ENCODE peak calls at places on chromosomes 7 and 10, in seven cellular contexts. N, W, C, V, R, Q and F are unnamed samples. For H3K4me1, the result is how much of the 10 kb centered on the place peaks cover.

GRCh38 chr10:24849051-24849450 is 103.4 kb downstream of the PRTFDC1 start:
- DNase-seq in N (no peak), W (no peak), C (no peak), V (no peak), R (peak), Q (peak), F (no peak)

GRCh38 chr7:13414661-13415105 is 574.8 kb downstream of the ETV1 start:
- DNase-seq in N (no peak), W (peak), C (no peak), V (no peak), R (peak), Q (no peak), F (no peak)

GRCh38 chr10:73888514-73888913 is 14.2 kb upstream of the CAMK2G start:
- DNase-seq in N (no peak), W (no peak), C (no peak), V (no peak), R (peak), Q (no peak), F (no peak)

GRCh38 chr10:91909178-91909677 is at the start of gene FGFBP3:
- DNase-seq in N (no peak), W (peak), C (peak), V (peak), R (no peak), Q (peak), F (peak)

GRCh38 chr10:77081411-77082010 is 556.1 kb downstream of the KCNMA1 start:
- DNase-seq in N (no peak), W (no peak), C (no peak), V (no peak), R (no peak), Q (no peak), F (no peak)

GRCh38 chr10:58967551-58968418 is 208.7 kb upstream of the PHYHIPL start:
- DNase-seq in N (peak), W (peak), C (no peak), V (no peak), R (no peak), Q (no peak), F (no peak)

GRCh38 chr10:23198940-23199767 is 7.0 kb downstream of the PTF1A start:
- DNase-seq in N (no peak), W (no peak), C (no peak), V (no peak), R (no peak), Q (peak), F (no peak)

GRCh38 chr7:152395115-152395514 is 40.7 kb downstream of the KMT2C start:
- DNase-seq in N (no peak), W (no peak), C (no peak), V (no peak), R (no peak), Q (no peak), F (no peak)

GRCh38 chr10:7409045-7409731 is 1.6 kb downstream of the SFMBT2 start:
- DNase-seq in N (peak), W (peak), C (peak), V (peak), R (no peak), Q (peak), F (peak)

GRCh38 chr10:8037199-8037801 is 17.2 kb upstream of the GATA3 start:
- DNase-seq in N (no peak), W (no peak), C (no peak), V (no peak), R (no peak), Q (no peak), F (no peak)

GRCh38 chr10:124647421-124648130 is 96.6 kb downstream of the FAM53B start:
- DNase-seq in N (peak), W (peak), C (no peak), V (peak), R (no peak), Q (peak), F (peak)

GRCh38 chr10:22158426-22158825 is 59.4 kb downstream of the EBLN1 start:
- DNase-seq in N (no peak), W (no peak), C (no peak), V (no peak), R (no peak), Q (no peak), F (no peak)

GRCh38 chr10:102555781-102556328 is 52.1 kb downstream of the SUFU start:
- DNase-seq in N (no peak), W (no peak), C (no peak), V (no peak), R (peak), Q (no peak), F (no peak)

GRCh38 chr7:155584763-155585531 is 38.6 kb upstream of the CNPY1 start:
- DNase-seq in N (no peak), W (no peak), C (peak), V (peak), R (no peak), Q (no peak), F (no peak)

GRCh38 chr7:26454180-26454579 is 162.5 kb downstream of the SNX10 start:
- DNase-seq in N (no peak), W (no peak), C (no peak), V (no peak), R (peak), Q (no peak), F (no peak)

DNA sequence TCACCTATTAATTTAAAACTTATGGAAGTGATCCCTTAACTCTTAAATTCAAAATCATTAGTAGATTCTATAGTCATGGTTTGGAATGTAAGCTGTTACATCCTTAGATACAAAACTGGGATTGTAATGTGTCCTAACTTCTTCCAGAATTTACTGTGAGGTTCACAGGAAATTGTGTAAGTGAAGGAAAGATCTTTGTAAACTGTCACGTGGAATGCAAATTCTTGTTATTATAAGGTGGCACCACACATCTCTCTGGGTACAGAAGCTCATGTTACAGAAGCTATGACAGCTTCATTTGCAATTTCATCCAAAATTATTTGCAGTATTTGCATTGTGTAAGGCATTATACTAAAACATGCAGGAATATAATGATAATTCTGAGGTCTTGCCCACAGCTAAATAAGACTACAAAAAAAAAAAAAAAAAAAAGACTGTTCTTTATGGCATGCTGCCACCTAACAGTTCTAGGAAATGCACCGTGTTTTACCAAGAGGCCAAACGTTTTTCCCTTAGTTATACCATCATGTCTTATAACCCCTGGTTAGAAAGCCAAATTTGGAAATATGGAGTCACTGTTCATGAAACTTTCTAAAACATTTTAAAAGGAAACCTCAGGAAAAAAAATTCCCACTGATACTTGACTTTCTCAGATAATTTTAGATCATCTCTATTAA is 17.7 kb downstream of the MINDY3 start:
- DNase-seq in N (no peak), W (no peak), C (no peak), V (no peak), R (no peak), Q (peak), F (no peak)
- H3K4me1 ChIP-seq in N (under half), W (under half), C (under half), V (under half), R (under half), Q (under half), F (under half)

GRCh38 chr7:452230-452751 is 67.4 kb downstream of the PDGFA start:
- DNase-seq in N (no peak), W (no peak), C (peak), V (no peak), R (no peak), Q (no peak), F (no peak)
- H3K4me1 ChIP-seq in N (under half), W (under half), C (under half), V (under half), R (under half), Q (under half), F (under half)

GRCh38 chr10:96238889-96239624 is 32.3 kb downstream of the BLNK start:
- DNase-seq in N (no peak), W (no peak), C (no peak), V (no peak), R (no peak), Q (no peak), F (no peak)

GRCh38 chr10:96236090-96236478 is 35.3 kb downstream of the BLNK start:
- DNase-seq in N (no peak), W (peak), C (no peak), V (no peak), R (no peak), Q (no peak), F (no peak)

GRCh38 chr10:96233959-96234358 is 37.4 kb downstream of the BLNK start:
- DNase-seq in N (no peak), W (no peak), C (no peak), V (no peak), R (no peak), Q (no peak), F (no peak)

GRCh38 chr10:96235326-96236089 is 35.9 kb downstream of the BLNK start:
- DNase-seq in N (no peak), W (no peak), C (no peak), V (no peak), R (no peak), Q (no peak), F (no peak)

GRCh38 chr10:96236876-96237275 is 34.5 kb downstream of the BLNK start:
- DNase-seq in N (no peak), W (no peak), C (no peak), V (no peak), R (no peak), Q (no peak), F (no peak)
- H3K4me1 ChIP-seq in N (under half), W (under half), C (under half), V (under half), R (under half), Q (under half), F (under half)

GRCh38 chr10:70497120-70497545 is 18.6 kb downstream of the PALD1 start:
- DNase-seq in N (no peak), W (no peak), C (no peak), V (no peak), R (no peak), Q (no peak), F (no peak)
- H3K4me1 ChIP-seq in N (half or more), W (under half), C (under half), V (under half), R (under half), Q (under half), F (under half)

DNA sequence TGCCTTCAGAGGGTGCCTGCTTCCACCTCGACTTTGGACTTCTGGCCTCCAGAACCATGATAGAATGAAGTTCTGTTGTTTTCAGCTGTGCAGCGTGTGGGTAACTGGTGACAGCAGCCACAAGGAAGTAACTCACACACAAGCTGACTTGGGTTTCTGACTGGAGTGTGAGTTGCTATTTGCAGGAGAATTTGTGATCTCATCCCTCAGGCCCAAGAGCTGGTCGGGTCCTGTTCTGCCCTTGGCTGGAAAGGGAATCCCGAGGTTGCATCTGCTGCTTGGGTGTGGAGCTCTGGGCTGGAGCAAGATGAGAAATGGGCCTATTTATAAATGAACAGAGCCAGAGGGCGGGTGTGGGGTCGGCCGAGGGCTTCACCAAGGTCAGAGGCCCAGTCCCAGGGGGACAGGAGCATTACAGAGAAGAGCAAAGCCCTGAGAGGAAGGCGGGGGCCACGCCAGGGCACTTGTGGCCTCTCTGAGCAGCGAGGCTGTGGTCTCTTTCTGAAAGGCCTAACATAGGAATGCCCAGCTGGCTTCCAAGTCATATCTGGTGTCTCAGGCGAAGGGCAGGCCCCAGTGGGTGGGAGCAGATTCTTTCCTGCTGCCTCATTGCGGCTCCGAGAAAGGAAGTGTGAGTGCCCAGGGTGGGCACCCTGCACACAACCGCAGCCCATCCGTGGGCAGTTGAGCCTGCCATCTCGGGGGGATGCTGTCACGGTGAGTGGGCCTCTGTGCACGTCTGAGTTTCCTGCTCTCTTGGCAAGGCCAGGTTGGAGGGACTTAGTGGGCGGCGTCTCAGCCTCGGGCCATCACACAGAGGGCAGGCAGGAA is 26.5 kb upstream of the C10orf71 start:
- DNase-seq in N (peak), W (peak), C (no peak), V (no peak), R (no peak), Q (no peak), F (no peak)
- H3K4me1 ChIP-seq in N (half or more), W (under half), C (under half), V (under half), R (under half), Q (under half), F (under half)

GRCh38 chr7:108420482-108420908 is 35.7 kb downstream of the NRCAM start:
- DNase-seq in N (no peak), W (no peak), C (no peak), V (no peak), R (no peak), Q (peak), F (no peak)
- H3K4me1 ChIP-seq in N (under half), W (under half), C (under half), V (under half), R (under half), Q (half or more), F (under half)

GRCh38 chr10:34580643-34581042 is 234.5 kb downstream of the PARD3 start:
- DNase-seq in N (no peak), W (no peak), C (no peak), V (no peak), R (peak), Q (peak), F (no peak)

GRCh38 chr10:34580214-34580613 is 234.9 kb downstream of the PARD3 start:
- DNase-seq in N (no peak), W (no peak), C (no peak), V (no peak), R (no peak), Q (no peak), F (no peak)

GRCh38 chr10:34578468-34578867 is 236.6 kb downstream of the PARD3 start:
- DNase-seq in N (no peak), W (no peak), C (no peak), V (no peak), R (no peak), Q (no peak), F (no peak)

GRCh38 chr10:34584164-34584563 is 230.9 kb downstream of the PARD3 start:
- DNase-seq in N (no peak), W (no peak), C (no peak), V (no peak), R (peak), Q (peak), F (no peak)

DNA sequence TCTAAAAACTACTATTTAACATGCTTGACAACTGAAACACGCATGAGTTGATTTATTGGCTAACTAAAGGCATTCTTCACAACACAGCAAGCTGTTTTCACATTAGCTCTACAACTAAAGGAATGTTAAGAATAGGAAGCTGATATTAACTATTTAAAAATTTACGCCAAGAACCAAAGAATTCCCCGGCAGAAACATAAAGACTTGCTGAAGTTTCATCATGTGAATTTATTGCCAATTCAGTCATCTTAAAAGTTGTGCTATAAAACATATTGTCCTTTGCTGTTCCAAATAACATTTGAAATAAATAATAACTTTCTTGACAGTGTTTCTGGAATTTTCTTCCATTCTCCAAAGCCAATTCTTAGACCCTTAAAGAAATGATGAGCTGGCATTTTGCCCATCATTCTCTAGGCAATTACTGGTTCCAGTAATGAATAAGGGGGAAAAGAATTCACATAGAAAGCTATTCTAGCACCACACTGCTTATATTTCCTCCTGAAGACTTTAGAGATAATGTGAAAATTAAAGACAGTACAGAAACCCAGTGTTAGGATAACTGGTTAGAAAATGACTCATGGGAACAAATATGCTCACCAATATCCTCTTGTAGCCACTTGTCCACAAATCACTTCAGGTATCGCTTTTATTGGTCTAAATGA is 233.1 kb downstream of the PARD3 start:
- DNase-seq in N (no peak), W (no peak), C (no peak), V (no peak), R (peak), Q (peak), F (no peak)
- H3K4me1 ChIP-seq in N (under half), W (under half), C (under half), V (under half), R (half or more), Q (half or more), F (under half)

DNA sequence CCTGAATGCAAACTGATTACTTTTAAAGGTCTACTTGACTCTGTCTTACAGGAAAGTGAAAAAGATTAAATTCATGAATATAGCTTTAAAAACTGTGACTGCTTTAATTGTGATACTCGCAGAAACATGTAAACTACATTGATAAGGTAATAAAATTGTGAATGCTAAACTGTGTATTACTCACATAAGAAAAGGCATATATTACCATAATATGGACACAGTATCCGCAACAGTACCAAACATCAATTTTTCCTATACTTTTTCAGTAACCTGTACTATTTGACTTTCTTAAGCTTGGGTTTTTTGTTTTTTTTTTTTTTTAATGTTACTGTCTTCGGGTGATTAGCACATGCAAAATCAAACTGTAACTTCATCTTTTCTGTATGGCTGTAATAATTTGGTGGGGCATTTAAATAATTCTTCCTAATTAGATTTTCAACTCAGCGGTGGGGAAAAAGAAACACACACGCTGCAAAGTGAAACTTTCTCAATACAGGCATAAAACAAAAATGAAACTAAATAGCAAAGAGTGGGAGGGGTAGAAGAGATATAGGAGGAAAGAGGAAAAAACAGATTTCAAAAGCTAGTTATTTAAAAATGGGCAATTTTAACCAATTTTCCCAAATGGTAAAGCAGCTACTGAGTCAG is 23.2 kb downstream of the NT5C3A start:
- DNase-seq in N (no peak), W (no peak), C (no peak), V (no peak), R (no peak), Q (peak), F (no peak)
- H3K4me1 ChIP-seq in N (half or more), W (under half), C (under half), V (under half), R (under half), Q (half or more), F (under half)

GRCh38 chr10:104254493-104255243 is at the start of gene GSTO1:
- DNase-seq in N (peak), W (peak), C (peak), V (peak), R (no peak), Q (peak), F (peak)
- H3K4me1 ChIP-seq in N (half or more), W (under half), C (under half), V (under half), R (under half), Q (under half), F (under half)

GRCh38 chr7:150949971-150950491 is 28.1 kb downstream of the KCNH2 start:
- DNase-seq in N (peak), W (no peak), C (no peak), V (no peak), R (no peak), Q (no peak), F (no peak)
- H3K4me1 ChIP-seq in N (half or more), W (under half), C (under half), V (under half), R (under half), Q (under half), F (under half)